ENCODE peak calls at places on chromosomes 1 and 21, in four cellular contexts. F is transverse colon, U is right lobe of liver, A is left ventricle myocardium inferior. R is an unnamed sample.
A peak's percentile ranks its signal among the peaks of the same experiment; 100 is the strongest.

GRCh38 chr21:44626673-44627143 is at the start of gene KRTAP10-9:
- DNase-seq in A (no peak), U (no peak), F (no peak), R (no peak)

GRCh38 chr1:8281843-8282509 is 35.9 kb upstream of the SLC45A1 start:
- DNase-seq in F (no peak), A (peak; percentile 21), U (no peak), R (no peak)

GRCh38 chr21:34989337-34990151 is 59.6 kb downstream of the RUNX1 start:
- DNase-seq in U (no peak), F (no peak), A (no peak), R (no peak)

GRCh38 chr21:45157932-45158331 is 83.6 kb downstream of the ADARB1 start:
- DNase-seq in A (no peak), F (no peak), U (no peak), R (no peak)

GRCh38 chr1:111099289-111099688 is 40.6 kb downstream of the DRAM2 start:
- DNase-seq in A (no peak), U (no peak), F (peak; percentile 38), R (no peak)

GRCh38 chr21:17784604-17785402 is 34.4 kb downstream of the C21orf91 start:
- DNase-seq in F (peak; percentile 30), U (no peak), A (no peak), R (no peak)

GRCh38 chr21:28113718-28114117 is 879.0 kb downstream of the LTN1 start:
- DNase-seq in A (no peak), U (no peak), F (no peak), R (no peak)

GRCh38 chr1:231750296-231750695 is 123.7 kb downstream of the DISC1 start:
- DNase-seq in F (no peak), A (no peak), U (no peak), R (peak; percentile 78)

GRCh38 chr21:39153842-39154241 is 29.4 kb downstream of the PSMG1 start:
- DNase-seq in A (no peak), U (no peak), F (no peak), R (no peak)

GRCh38 chr1:101742513-101742912 is 254.2 kb downstream of the OLFM3 start:
- DNase-seq in A (no peak), F (no peak), U (no peak), R (no peak)

GRCh38 chr1:58982259-58982998 is 198.6 kb upstream of the JUN start:
- DNase-seq in A (peak; percentile 48), F (no peak), U (peak; percentile 89), R (peak; percentile 29)

GRCh38 chr1:226452981-226453380 is 45.1 kb upstream of the PARP1 start:
- DNase-seq in A (no peak), F (no peak), U (no peak), R (peak; percentile 27)

GRCh38 chr1:203650012-203650836 is 23.6 kb downstream of the ATP2B4 start:
- DNase-seq in A (peak; percentile 66), F (peak; percentile 79), U (peak; percentile 59), R (no peak)

GRCh38 chr1:192382758-192383157 is 66.0 kb downstream of the RGS21 start:
- DNase-seq in A (no peak), U (no peak), F (no peak), R (no peak)

GRCh38 chr1:60132985-60133673 is 59.6 kb upstream of the C1orf87 start:
- DNase-seq in A (no peak), F (peak; percentile 13), U (no peak), R (no peak)

GRCh38 chr1:60483471-60483870 is 409.9 kb upstream of the C1orf87 start:
- DNase-seq in F (no peak), U (no peak), A (no peak), R (no peak)

GRCh38 chr1:183576537-183576936 is 13.7 kb downstream of the NCF2 start:
- DNase-seq in U (no peak), F (no peak), A (peak; percentile 50), R (no peak)

GRCh38 chr1:25754421-25755195 is 45.4 kb upstream of the SELENON start:
- DNase-seq in U (no peak), A (no peak), F (no peak), R (peak; percentile 51)

GRCh38 chr1:93574511-93574910 is 107.1 kb downstream of the BCAR3 start:
- DNase-seq in F (no peak), U (no peak), A (no peak), R (no peak)

GRCh38 chr1:223180803-223181321 is 37.8 kb upstream of the TLR5 start:
- DNase-seq in A (no peak), F (no peak), U (peak; percentile 54), R (no peak)

GRCh38 chr1:3651011-3651938 is 1.0 kb upstream of the TP73 start:
- DNase-seq in U (peak; percentile 45), F (no peak), A (no peak), R (no peak)

GRCh38 chr1:41890841-41891311 is 27.8 kb downstream of the HIVEP3 start:
- DNase-seq in U (peak; percentile 58), F (no peak), A (peak; percentile 48), R (peak; percentile 31)

GRCh38 chr1:186839077-186839400 is 10.3 kb downstream of the PLA2G4A start:
- DNase-seq in F (no peak), A (no peak), U (no peak), R (no peak)

GRCh38 chr1:24472527-24473251 is 29.9 kb upstream of the RCAN3 start:
- DNase-seq in U (no peak), F (no peak), A (no peak), R (no peak)

GRCh38 chr1:165279831-165280351 is 76.6 kb downstream of the LMX1A start:
- DNase-seq in A (no peak), U (no peak), F (no peak), R (no peak)

GRCh38 chr1:223214272-223214807 is 71.3 kb upstream of the TLR5 start:
- DNase-seq in F (no peak), A (no peak), U (no peak), R (peak; percentile 11)

GRCh38 chr1:155648207-155649147 is 38.5 kb downstream of the MSTO1 start:
- DNase-seq in U (no peak), A (no peak), F (no peak), R (peak; percentile 34)

GRCh38 chr1:155649689-155650088 is 38.9 kb downstream of the YY1AP1 start:
- DNase-seq in F (no peak), A (no peak), U (no peak), R (no peak)

GRCh38 chr1:155650231-155650757 is 38.3 kb downstream of the YY1AP1 start:
- DNase-seq in F (no peak), A (no peak), U (no peak), R (no peak)

GRCh38 chr1:155651861-155652661 is 36.5 kb downstream of the YY1AP1 start:
- DNase-seq in U (no peak), F (no peak), A (no peak), R (no peak)

DNA sequence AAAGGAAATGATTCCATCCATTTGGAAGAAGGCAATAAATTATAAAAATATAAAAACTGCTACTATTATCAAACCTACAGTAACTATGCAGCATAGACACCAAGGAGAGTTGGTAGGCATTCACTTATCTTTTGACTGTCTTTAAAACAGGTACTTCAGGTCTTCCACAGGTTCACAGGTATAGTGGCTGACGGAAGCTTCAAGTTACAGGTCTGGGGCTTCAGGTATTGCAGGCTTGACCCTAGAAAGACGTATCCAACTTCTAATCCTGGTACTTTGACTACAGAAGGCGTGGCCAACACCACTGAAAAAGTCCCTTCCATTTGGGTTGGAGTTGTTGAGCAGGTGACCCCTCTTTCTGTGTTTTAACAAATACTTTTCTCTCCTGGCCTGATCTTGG is 35.6 kb downstream of the YY1AP1 start:
- DNase-seq in F (no peak), U (no peak), A (no peak), R (no peak)
- H3K27ac ChIP-seq in F (no peak overlapping the region), U (no peak overlapping the region), A (no peak overlapping the region), R (no peak overlapping the region)

GRCh38 chr1:99658031-99658290 is 12.0 kb downstream of the PALMD start:
- DNase-seq in F (no peak), A (no peak), U (no peak), R (no peak)
- H3K9me3 ChIP-seq in F (no peaks in the 10 kb centered on the region), A (no peaks in the 10 kb centered on the region), U (no peaks in the 10 kb centered on the region), R (no peaks in the 10 kb centered on the region)

DNA sequence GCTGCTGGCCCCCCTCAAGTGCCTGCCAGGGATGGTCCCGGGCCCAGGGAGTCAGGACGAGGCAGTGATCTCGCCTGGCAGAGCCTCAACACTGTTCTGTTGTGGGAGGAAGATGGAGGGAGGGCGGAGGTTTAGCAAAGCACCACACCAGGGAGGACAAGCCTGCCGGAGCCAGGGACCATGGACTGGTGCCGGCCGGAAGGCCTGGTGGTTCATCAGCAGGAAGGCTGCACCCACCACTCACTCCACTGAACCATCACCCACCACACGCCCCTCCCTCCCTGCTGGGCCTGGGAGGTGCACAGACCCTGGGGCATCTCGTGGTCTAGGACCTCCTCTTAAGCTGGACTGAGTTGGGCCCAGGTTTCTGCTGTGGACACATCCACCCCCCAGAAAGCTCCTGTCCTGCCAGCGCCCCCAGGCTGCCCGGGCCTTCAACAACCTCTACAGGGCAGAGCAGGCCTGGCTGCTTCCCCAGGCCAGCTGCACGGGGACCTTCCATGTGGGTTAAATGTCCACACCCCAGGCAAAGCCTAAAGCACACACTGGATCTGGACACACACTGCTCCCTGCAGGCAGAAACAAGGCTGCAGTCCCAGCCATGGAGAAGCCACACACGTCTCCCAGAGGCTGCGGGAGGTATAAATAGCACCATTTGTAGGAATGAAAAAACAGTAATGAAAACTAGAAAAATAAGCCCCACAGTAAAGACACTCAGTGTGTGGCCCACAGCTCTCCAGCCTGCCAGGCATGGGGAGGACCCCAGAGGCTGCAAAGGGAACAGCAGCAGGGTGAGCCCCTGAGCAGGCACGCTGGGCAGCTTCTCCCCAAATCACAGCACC is 10.4 kb upstream of the TMEM240 start:
- DNase-seq in A (no peak), F (no peak), U (no peak), R (peak; percentile 52)
- TF ChIP-seq CTCF in A (peak; percentile 57), F (no peak), U (no peak), R (peak; percentile 45)

DNA sequence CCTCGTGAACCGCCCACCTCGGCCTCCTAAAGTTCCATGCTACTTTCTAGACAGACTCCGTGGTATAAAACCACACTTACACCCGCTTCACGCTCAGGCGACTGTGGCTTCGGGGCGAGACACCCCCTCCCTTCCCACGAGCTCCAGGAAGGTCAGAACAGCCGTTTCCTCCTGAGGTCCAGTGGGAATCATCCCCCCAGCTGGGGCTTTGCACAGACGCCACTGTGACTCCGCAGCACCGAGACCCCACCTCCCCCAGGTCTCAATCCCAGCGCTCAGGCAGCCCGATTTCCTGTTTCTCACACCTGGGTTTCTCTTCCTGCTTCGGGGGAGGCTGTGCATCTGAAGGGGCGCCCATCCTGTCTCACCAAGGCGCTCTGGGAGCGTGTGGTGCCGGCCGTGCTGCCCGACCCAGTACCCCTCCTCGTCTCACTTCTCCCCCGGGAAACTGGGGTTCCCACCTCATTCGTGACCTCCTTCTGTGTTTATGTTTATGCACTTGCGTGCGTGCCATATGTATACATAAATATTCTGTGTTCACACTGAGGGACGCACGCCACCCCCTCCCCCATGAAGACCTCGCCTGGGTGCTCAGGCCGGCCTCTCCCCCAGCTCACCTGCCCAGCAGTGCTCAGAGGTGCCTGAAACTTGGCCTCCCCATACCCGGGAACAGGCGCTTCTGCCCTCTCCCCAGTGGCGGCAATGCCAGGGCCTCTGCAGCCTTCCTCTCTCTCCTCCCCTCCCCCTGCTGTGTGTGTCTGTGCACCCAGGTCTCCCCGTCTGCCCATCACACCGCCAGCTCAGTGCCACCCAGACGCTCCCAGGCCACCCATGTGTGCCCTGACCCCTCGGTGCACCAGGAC is 14.6 kb downstream of the SLC35E2B start:
- DNase-seq in F (peak; percentile 54), U (peak; percentile 52), A (no peak), R (no peak)
- H3K27ac ChIP-seq in F (peak overlapping the region; percentile 81), U (peak overlapping the region; percentile 37), A (peak overlapping the region; percentile 16), R (no peak overlapping the region)

DNA sequence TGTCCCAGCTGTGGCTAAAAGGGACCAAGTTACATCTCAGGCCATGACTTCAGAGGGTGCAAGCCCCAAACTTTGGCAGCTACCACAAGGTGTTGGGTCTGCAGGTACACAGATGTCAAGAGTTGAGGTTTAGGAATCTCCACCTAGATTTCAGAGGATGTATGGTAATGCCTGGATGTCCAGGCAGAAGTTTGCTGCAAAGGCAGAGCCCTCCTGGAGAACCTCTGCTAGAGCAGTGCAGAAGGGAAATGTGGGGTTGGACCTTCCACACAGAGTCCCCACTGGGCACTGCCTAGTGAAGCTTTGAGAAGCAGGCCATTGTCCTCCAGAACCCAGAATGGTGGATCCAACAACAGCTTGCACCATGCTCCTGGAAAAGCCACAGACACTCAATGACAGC is 10.1 kb upstream of the PHGDH start:
- DNase-seq in F (no peak), U (no peak), A (no peak), R (no peak)
- H3K9me3 ChIP-seq in F (peaks cover 9% of the 10 kb centered on the region), U (no peaks in the 10 kb centered on the region), A (peaks cover 16% of the 10 kb centered on the region), R (peaks cover 10% of the 10 kb centered on the region)